ENCODE peak calls at places on chromosomes 3 and 15, in six cellular contexts. One of them, this sample, is unnamed.

GRCh38 chr15:48800811-48801460 is 9.9 kb downstream of the CEP152 start:
- DNase-seq in uterus: no peak
- DNase-seq in fibroblast of lung: peak
- DNase-seq in PC-9: no peak
- DNase-seq in colonic mucosa: no peak
- DNase-seq in nucleus accumbens: no peak
- DNase-seq in this sample: no peak

GRCh38 chr3:37922721-37923575 is 61.3 kb downstream of the CTDSPL start:
- DNase-seq in uterus: no peak
- DNase-seq in fibroblast of lung: peak
- DNase-seq in PC-9: no peak
- DNase-seq in colonic mucosa: no peak
- DNase-seq in nucleus accumbens: no peak
- DNase-seq in this sample: no peak

GRCh38 chr3:123058505-123058904 is 8.3 kb upstream of the PDIA5 start:
- DNase-seq in uterus: no peak
- DNase-seq in fibroblast of lung: no peak
- DNase-seq in PC-9: no peak
- DNase-seq in colonic mucosa: no peak
- DNase-seq in nucleus accumbens: no peak
- DNase-seq in this sample: no peak

GRCh38 chr15:82540055-82540983 is at the start of gene RPS17:
- DNase-seq in uterus: peak
- DNase-seq in fibroblast of lung: peak
- DNase-seq in PC-9: peak
- DNase-seq in colonic mucosa: peak
- DNase-seq in nucleus accumbens: no peak
- DNase-seq in this sample: peak

GRCh38 chr3:100257601-100258000 is 3.2 kb upstream of the TBC1D23 start:
- DNase-seq in uterus: no peak
- DNase-seq in fibroblast of lung: peak
- DNase-seq in PC-9: no peak
- DNase-seq in colonic mucosa: no peak
- DNase-seq in nucleus accumbens: no peak
- DNase-seq in this sample: no peak

GRCh38 chr3:189622629-189623028 is 8.6 kb upstream of the TP63 start:
- DNase-seq in uterus: no peak
- DNase-seq in fibroblast of lung: no peak
- DNase-seq in PC-9: no peak
- DNase-seq in colonic mucosa: no peak
- DNase-seq in nucleus accumbens: no peak
- DNase-seq in this sample: no peak

GRCh38 chr3:12893247-12893646 is 51.9 kb upstream of the RPL32 start:
- DNase-seq in uterus: no peak
- DNase-seq in fibroblast of lung: no peak
- DNase-seq in PC-9: no peak
- DNase-seq in colonic mucosa: no peak
- DNase-seq in nucleus accumbens: no peak
- DNase-seq in this sample: no peak

GRCh38 chr15:60507596-60508424 is 28.9 kb upstream of the ICE2 start:
- DNase-seq in uterus: no peak
- DNase-seq in fibroblast of lung: peak
- DNase-seq in PC-9: no peak
- DNase-seq in colonic mucosa: peak
- DNase-seq in nucleus accumbens: no peak
- DNase-seq in this sample: peak

GRCh38 chr3:139043554-139044365 is 932 bp downstream of the PRR23C start:
- DNase-seq in uterus: no peak
- DNase-seq in fibroblast of lung: no peak
- DNase-seq in PC-9: no peak
- DNase-seq in colonic mucosa: no peak
- DNase-seq in nucleus accumbens: no peak
- DNase-seq in this sample: no peak

GRCh38 chr3:29144807-29145206 is 136.1 kb upstream of the RBMS3 start:
- DNase-seq in uterus: peak
- DNase-seq in fibroblast of lung: peak
- DNase-seq in PC-9: no peak
- DNase-seq in colonic mucosa: no peak
- DNase-seq in nucleus accumbens: no peak
- DNase-seq in this sample: no peak

GRCh38 chr3:30622047-30622545 is 15.7 kb downstream of the TGFBR2 start:
- DNase-seq in uterus: no peak
- DNase-seq in fibroblast of lung: no peak
- DNase-seq in PC-9: no peak
- DNase-seq in colonic mucosa: no peak
- DNase-seq in nucleus accumbens: no peak
- DNase-seq in this sample: no peak

GRCh38 chr15:90829942-90830440 is 38.4 kb upstream of the FURIN start:
- DNase-seq in uterus: no peak
- DNase-seq in fibroblast of lung: no peak
- DNase-seq in PC-9: no peak
- DNase-seq in colonic mucosa: no peak
- DNase-seq in nucleus accumbens: no peak
- DNase-seq in this sample: no peak

GRCh38 chr3:175672119-175672689 is 813.1 kb downstream of the NAALADL2 start:
- DNase-seq in uterus: no peak
- DNase-seq in fibroblast of lung: peak
- DNase-seq in PC-9: no peak
- DNase-seq in colonic mucosa: no peak
- DNase-seq in nucleus accumbens: no peak
- DNase-seq in this sample: peak

This sample was measured in H4.